ENCODE peak calls at places on chromosomes 5 and 9, in ten cellular contexts. V is CD4-positive, CD25-positive, alpha-beta regulatory T cell; P is mesenchymal stem cell; Z is adrenal gland; W is A549; T is sigmoid colon; I is lung; B is cardiac muscle cell; U is endodermal cell; E is transverse colon. A is an unnamed sample. For H3K9me3, the result is how much of the 10 kb centered on the place peaks cover.

GRCh38 chr5:109743770-109744212 is 54.1 kb downstream of the MAN2A1 start:
- DNase-seq in V (no peak), W (peak), B (no peak), U (peak), P (peak), E (no peak), T (no peak), I (no peak), Z (peak), A (no peak)

GRCh38 chr5:137933491-137933911 is 44.2 kb downstream of the PKD2L2 start:
- DNase-seq in T (no peak), B (no peak), I (no peak), W (no peak), E (no peak), Z (no peak), P (peak), V (no peak), U (no peak), A (no peak)

GRCh38 chr9:70421020-70421271 is 6.5 kb upstream of the KLF9 start:
- DNase-seq in E (no peak), I (no peak), V (no peak), P (no peak), W (no peak), T (no peak), Z (no peak), U (no peak), B (no peak), A (no peak)

GRCh38 chr5:180395540-180396274 is 42.6 kb upstream of the GFPT2 start:
- DNase-seq in P (no peak), B (no peak), W (no peak), Z (peak), T (no peak), V (no peak), U (no peak), I (no peak), E (no peak), A (no peak)

GRCh38 chr9:108512426-108513173 is 343.2 kb downstream of the ACTL7B start:
- DNase-seq in Z (no peak), T (no peak), U (peak), I (no peak), B (peak), W (no peak), P (no peak), V (no peak), E (no peak), A (no peak)

GRCh38 chr5:177071671-177072385 is 14.9 kb upstream of the FGFR4 start:
- DNase-seq in U (peak), P (peak), T (peak), E (peak), Z (peak), B (peak), W (peak), V (peak), I (peak), A (peak)

GRCh38 chr5:87252283-87252605 is 15.4 kb upstream of the RASA1 start:
- DNase-seq in B (no peak), I (no peak), W (no peak), V (no peak), U (no peak), E (no peak), P (no peak), T (peak), Z (no peak), A (no peak)

GRCh38 chr9:16368425-16369087 is 501.9 kb downstream of the BNC2 start:
- DNase-seq in W (no peak), V (no peak), E (no peak), B (no peak), U (no peak), I (no peak), T (no peak), Z (no peak), P (peak), A (no peak)

GRCh38 chr5:139557811-139558210 is 3.3 kb upstream of the UBE2D2 start:
- DNase-seq in B (no peak), P (no peak), W (no peak), U (no peak), I (no peak), Z (no peak), T (no peak), E (no peak), V (no peak), A (no peak)

GRCh38 chr9:6068983-6069382 is 53.6 kb upstream of the RANBP6 start:
- DNase-seq in V (peak), P (no peak), U (no peak), I (no peak), E (no peak), Z (no peak), W (no peak), B (no peak), T (no peak), A (no peak)

GRCh38 chr5:96157841-96158291 is 196.2 kb upstream of the ELL2 start:
- DNase-seq in Z (no peak), P (peak), T (no peak), B (no peak), U (no peak), I (no peak), V (no peak), E (no peak), W (no peak), A (peak)

GRCh38 chr9:110582156-110582555 is 2.6 kb upstream of the SVEP1 start:
- DNase-seq in E (no peak), T (no peak), I (no peak), P (peak), W (no peak), V (no peak), B (peak), U (peak), Z (no peak), A (no peak)

GRCh38 chr5:124590686-124591085 is 155.8 kb downstream of the ZNF608 start:
- DNase-seq in B (no peak), E (no peak), U (no peak), T (no peak), V (no peak), P (no peak), Z (no peak), W (no peak), I (no peak), A (no peak)

GRCh38 chr5:174535691-174536090 is 188.7 kb upstream of the MSX2 start:
- DNase-seq in U (peak), W (no peak), B (no peak), V (no peak), I (no peak), Z (no peak), E (no peak), T (no peak), P (peak), A (no peak)

GRCh38 chr5:66596791-66597757 is 881 bp downstream of the MAST4 start:
- DNase-seq in V (no peak), P (peak), U (peak), B (peak), T (no peak), W (peak), E (peak), I (peak), Z (peak), A (peak)
- H3K4me3 ChIP-seq in V (no peak), P (peak), U (peak), B (peak), T (peak), W (peak), E (peak), I (peak), Z (peak), A (peak)

GRCh38 chr9:135647897-135648296 is 8.6 kb upstream of the GLT6D1 start:
- DNase-seq in E (no peak), V (no peak), W (no peak), T (no peak), P (no peak), U (no peak), Z (no peak), I (no peak), B (no peak), A (no peak)

GRCh38 chr9:135648494-135649410 is 9.4 kb upstream of the GLT6D1 start:
- DNase-seq in T (no peak), B (no peak), V (no peak), P (no peak), W (no peak), Z (no peak), E (no peak), U (peak), I (no peak), A (no peak)

GRCh38 chr9:135655317-135656003 is 7.6 kb upstream of the LCN9 start:
- DNase-seq in W (no peak), P (no peak), Z (no peak), T (no peak), B (no peak), U (no peak), E (no peak), I (no peak), V (no peak), A (no peak)

GRCh38 chr9:135649508-135649907 is 10.2 kb upstream of the GLT6D1 start:
- DNase-seq in P (no peak), T (no peak), W (no peak), Z (no peak), U (no peak), E (no peak), B (no peak), V (no peak), I (no peak), A (no peak)

DNA sequence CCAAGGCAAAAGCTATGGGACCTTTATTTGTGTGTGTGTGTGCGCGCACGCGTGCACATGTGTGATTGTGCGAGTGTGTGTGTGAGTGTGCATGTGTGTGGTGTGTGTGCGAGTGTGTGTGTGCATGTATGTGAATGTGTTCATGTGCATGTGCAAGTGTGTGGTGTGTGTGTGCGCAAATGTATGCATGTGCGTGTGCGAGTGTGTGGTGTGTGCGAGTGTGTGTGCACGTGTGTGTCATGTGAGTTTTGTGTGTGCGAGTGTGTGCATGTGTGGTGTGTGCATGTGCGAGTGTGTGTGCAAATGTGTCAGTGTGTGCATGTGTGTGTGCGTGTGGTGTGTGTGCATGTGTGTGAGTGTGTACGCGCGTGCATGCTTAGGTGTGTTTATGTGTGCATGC is 11.1 kb upstream of the GLT6D1 start:
- DNase-seq in U (no peak), P (no peak), T (no peak), V (no peak), B (no peak), Z (no peak), I (no peak), E (no peak), W (no peak), A (no peak)
- H3K9me3 ChIP-seq in U (half or more), P (half or more), T (under half), V (under half), B (under half), Z (under half), I (under half), E (under half), W (half or more), A (under half)

GRCh38 chr9:93898026-93898425 is 57.1 kb downstream of the BARX1 start:
- DNase-seq in U (peak), E (no peak), T (no peak), Z (no peak), B (no peak), V (peak), W (no peak), I (no peak), P (no peak), A (no peak)
- H3K4me3 ChIP-seq in U (no peak), E (no peak), T (no peak), Z (no peak), B (no peak), V (peak), W (no peak), I (no peak), P (no peak), A (no peak)

GRCh38 chr5:25405850-25406249 is 761.1 kb upstream of the CDH10 start:
- DNase-seq in B (no peak), P (no peak), W (no peak), Z (no peak), U (no peak), T (no peak), V (no peak), E (no peak), I (no peak), A (no peak)
- H3K9me3 ChIP-seq in B (under half), P (under half), W (under half), Z (under half), U (under half), T (under half), V (under half), E (under half), I (under half), A (under half)

GRCh38 chr5:2756211-2756746 is 4.8 kb upstream of the IRX2 start:
- DNase-seq in W (peak), Z (no peak), V (no peak), T (no peak), P (no peak), B (peak), U (peak), I (peak), E (no peak), A (no peak)
- H3K4me3 ChIP-seq in W (peak), Z (no peak), V (no peak), T (peak), P (peak), B (peak), U (peak), I (no peak), E (peak), A (peak)

A was measured in prostate gland.